ENCODE peak calls at places on chromosomes 12 and 14, in five cellular contexts. O, T, J, A and B are unnamed samples.

GRCh38 chr14:96198430-96199133 is 6.1 kb upstream of the BDKRB2 start:
- DNase-seq in O (no peak), T (no peak), J (no peak), A (no peak), B (no peak)

GRCh38 chr12:34289431-34290190 is 267.3 kb downstream of the ALG10 start:
- DNase-seq in O (no peak), A (no peak), T (no peak), J (no peak), B (no peak)

GRCh38 chr14:22099942-22100763 is 426.5 kb upstream of the OR4E1 start:
- DNase-seq in J (peak; percentile 58), A (peak; percentile 87), T (peak; percentile 74), O (peak; percentile 88), B (peak; percentile 65)

GRCh38 chr12:49903700-49904423 is at the start of gene FAIM2:
- DNase-seq in A (peak; percentile 62), J (no peak), T (peak; percentile 12), O (no peak), B (no peak)

GRCh38 chr14:103628684-103629502 is at the start of gene KLC1:
- DNase-seq in J (peak; percentile 87), T (no peak), O (peak; percentile 85), A (peak; percentile 89), B (peak; percentile 41)

GRCh38 chr14:31944256-31945073 is 132.6 kb upstream of the ARHGAP5 start:
- DNase-seq in A (no peak), J (peak; percentile 57), T (no peak), O (no peak), B (no peak)

GRCh38 chr12:6200266-6201198 is at the start of gene CD9:
- DNase-seq in O (peak; percentile 60), A (peak; percentile 63), J (peak; percentile 75), T (no peak), B (peak; percentile 81)

GRCh38 chr12:114305446-114305845 is 100.5 kb downstream of the TBX5 start:
- DNase-seq in J (no peak), O (no peak), A (no peak), T (no peak), B (no peak)

GRCh38 chr14:85129907-85130306 is 400.0 kb upstream of the FLRT2 start:
- DNase-seq in O (no peak), A (no peak), T (no peak), J (no peak), B (no peak)

GRCh38 chr12:43964966-43965365 is 129.1 kb downstream of the TMEM117 start:
- DNase-seq in J (no peak), A (no peak), T (peak; percentile 35), O (no peak), B (no peak)

GRCh38 chr12:11576104-11576503 is 73.4 kb upstream of the ETV6 start:
- DNase-seq in T (peak; percentile 79), J (no peak), O (no peak), A (no peak), B (no peak)

GRCh38 chr12:71684081-71684480 is 1.8 kb upstream of the TMEM19 start:
- DNase-seq in O (no peak), A (no peak), T (no peak), J (no peak), B (no peak)

GRCh38 chr12:104671407-104672095 is 214.8 kb downstream of the CHST11 start:
- DNase-seq in A (no peak), O (peak; percentile 69), J (peak; percentile 92), T (peak; percentile 81), B (peak; percentile 65)

GRCh38 chr14:72604133-72604532 is 289.8 kb downstream of the DPF3 start:
- DNase-seq in A (no peak), J (no peak), O (no peak), T (no peak), B (no peak)

GRCh38 chr12:47900480-47901129 is 4.2 kb downstream of the VDR start:
- DNase-seq in T (no peak), A (no peak), J (peak; percentile 44), O (no peak), B (peak; percentile 66)
- TF ChIP-seq CTCF in T (no peak), A (no peak), J (peak; percentile 28), O (no peak), B (peak; percentile 60)

DNA sequence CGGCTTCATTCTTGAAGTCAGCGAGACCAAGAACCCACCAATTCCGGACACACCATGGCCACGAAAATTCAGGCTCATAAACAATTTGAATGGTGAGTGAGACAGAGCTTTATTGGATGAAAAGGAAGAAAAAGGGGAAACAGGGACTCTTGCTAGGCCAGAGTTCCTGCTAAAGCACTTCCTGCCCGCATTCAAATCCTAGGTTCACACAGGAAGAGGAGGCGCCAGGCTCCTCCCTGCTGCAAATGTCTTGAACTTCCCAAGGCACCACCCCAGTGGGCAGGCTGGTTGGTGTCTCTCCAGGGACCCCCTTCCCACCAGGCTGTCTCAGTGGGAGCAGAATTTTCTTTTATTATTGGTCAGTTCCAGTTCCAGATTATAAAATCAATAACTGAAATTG is 121.2 kb downstream of the FSCB start:
- DNase-seq in J (no peak), A (no peak), T (no peak), O (no peak), B (no peak)
- H3K27ac ChIP-seq in J (no peak overlapping the region), A (no peak overlapping the region), T (no peak overlapping the region), O (no peak overlapping the region), B (no peak overlapping the region)

GRCh38 chr14:38808734-38809455 is 294.1 kb downstream of the SEC23A start:
- DNase-seq in A (no peak), T (no peak), J (peak; percentile 26), O (no peak), B (no peak)
- TF ChIP-seq CTCF in A (peak; percentile 34), T (no peak), J (no peak), O (no peak), B (no peak)

DNA sequence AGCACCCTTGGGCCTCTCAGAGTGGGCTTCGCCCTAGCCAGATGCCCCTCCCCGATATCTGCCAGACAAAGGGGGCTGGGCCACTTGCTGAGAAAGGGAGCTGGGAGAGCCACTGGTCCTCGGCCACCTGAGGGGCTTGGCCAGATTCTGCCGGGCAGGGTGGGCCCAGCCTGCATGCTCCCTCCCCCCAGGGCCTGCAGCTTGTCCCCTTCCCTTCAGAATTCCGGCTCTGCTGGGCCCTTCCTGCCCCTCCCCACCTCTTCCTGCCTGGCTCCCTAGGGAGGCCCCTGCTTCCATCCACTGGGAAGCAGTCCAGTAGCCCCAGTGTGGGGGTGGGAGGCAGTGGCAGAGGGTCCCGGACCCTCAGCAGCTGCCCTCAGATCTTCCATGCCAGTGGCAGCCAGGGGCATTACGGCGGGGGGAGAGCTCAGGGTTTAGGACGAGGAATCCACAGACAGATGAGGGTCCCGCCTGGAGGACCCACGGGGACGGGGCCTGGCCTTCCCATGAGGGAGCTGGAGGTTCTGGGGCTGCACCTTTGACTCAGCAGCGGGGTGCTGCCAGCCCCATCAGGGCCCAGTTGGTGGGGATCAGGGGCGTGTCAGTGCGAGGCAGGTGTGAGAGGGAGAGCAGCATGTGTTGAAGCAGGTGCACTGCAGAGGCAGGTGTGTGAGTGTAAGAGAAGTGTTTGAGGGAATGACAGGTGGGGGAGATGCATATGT is 2.5 kb downstream of the CRIP2 start:
- DNase-seq in T (no peak), J (no peak), A (no peak), O (no peak), B (no peak)
- H3K27ac ChIP-seq in T (no peak overlapping the region), J (peak overlapping the region; percentile 83), A (no peak overlapping the region), O (peak overlapping the region; percentile 90), B (no peak overlapping the region)

GRCh38 chr12:53967451-53968059 is 5.4 kb upstream of the HOXC11 start:
- DNase-seq in A (no peak), T (no peak), J (no peak), O (no peak), B (no peak)
- TF ChIP-seq CTCF in A (no peak), T (no peak), J (no peak), O (no peak), B (no peak)